ENCODE peak calls at places on chromosomes 2 and 18, in six cellular contexts. F, V, K, J, N and T are unnamed samples.
A peak's percentile ranks its signal among the peaks of the same experiment; 100 is the strongest.

GRCh38 chr2:47299555-47299954 is 103.4 kb upstream of the MSH2 start:
- DNase-seq in V (no peak), F (no peak), N (peak; percentile 21), J (no peak), K (no peak), T (no peak)

GRCh38 chr2:72605836-72606442 is 219.9 kb downstream of the EXOC6B start:
- DNase-seq in N (peak; percentile 21), F (no peak), V (no peak), K (no peak), J (no peak), T (no peak)

GRCh38 chr2:225797394-225797793 is 397.9 kb downstream of the NYAP2 start:
- DNase-seq in N (no peak), F (no peak), K (no peak), V (no peak), J (no peak), T (no peak)

GRCh38 chr18:2914185-2914584 is 67.4 kb downstream of the EMILIN2 start:
- DNase-seq in J (no peak), F (no peak), N (no peak), V (no peak), K (peak; percentile 52), T (no peak)

GRCh38 chr2:121236650-121237049 is 48.4 kb downstream of the TFCP2L1 start:
- DNase-seq in K (no peak), J (no peak), V (no peak), N (no peak), F (no peak), T (no peak)

GRCh38 chr2:2456721-2457120 is 125.6 kb upstream of the MYT1L start:
- DNase-seq in F (no peak), N (no peak), J (no peak), V (no peak), K (no peak), T (no peak)

GRCh38 chr2:175004730-175004979 is 526 bp downstream of the CHN1 start:
- DNase-seq in F (no peak), J (no peak), K (peak; percentile 54), N (no peak), V (no peak), T (no peak)

GRCh38 chr18:77702686-77703085 is 453.0 kb downstream of the GALR1 start:
- DNase-seq in F (no peak), K (peak; percentile 10), J (no peak), N (peak; percentile 37), V (no peak), T (no peak)

GRCh38 chr2:212451786-212452200 is 86.8 kb downstream of the ERBB4 start:
- DNase-seq in N (peak; percentile 30), K (no peak), F (no peak), V (no peak), J (no peak), T (no peak)

GRCh38 chr2:219086215-219086614 is 25.5 kb upstream of the IHH start:
- DNase-seq in J (no peak), N (no peak), V (no peak), K (no peak), F (no peak), T (no peak)

GRCh38 chr2:218398437-218399390 is 954 bp upstream of the CTDSP1 start:
- DNase-seq in N (peak; percentile 61), K (peak; percentile 64), V (peak; percentile 90), J (peak; percentile 52), F (peak; percentile 46), T (peak; percentile 82)

GRCh38 chr18:72107647-72108046 is 436.5 kb downstream of the CBLN2 start:
- DNase-seq in N (peak; percentile 25), V (no peak), K (no peak), J (no peak), F (no peak), T (no peak)

GRCh38 chr2:9975328-9975727 is 23.8 kb downstream of the GRHL1 start:
- DNase-seq in J (no peak), K (no peak), V (no peak), F (no peak), N (peak; percentile 72), T (no peak)

GRCh38 chr2:46073540-46074018 is 223.6 kb upstream of the EPAS1 start:
- DNase-seq in J (no peak), V (no peak), N (peak; percentile 52), K (no peak), F (no peak), T (no peak)

GRCh38 chr18:58186258-58186948 is 142.4 kb downstream of the NEDD4L start:
- DNase-seq in V (no peak), J (no peak), K (no peak), N (no peak), F (no peak), T (no peak)

GRCh38 chr2:161102770-161103450 is 57.3 kb upstream of the TANK start:
- DNase-seq in F (no peak), N (peak; percentile 17), V (no peak), K (no peak), J (no peak), T (no peak)

GRCh38 chr2:232415736-232416520 is 9.3 kb downstream of the ALPG start:
- DNase-seq in F (no peak), K (no peak), N (no peak), J (no peak), V (no peak), T (no peak)

GRCh38 chr18:76351961-76352581 is 143.0 kb downstream of the ZNF516 start:
- DNase-seq in J (no peak), N (peak; percentile 11), F (no peak), K (peak; percentile 45), V (no peak), T (no peak)

GRCh38 chr2:138421971-138422335 is 79.6 kb upstream of the SPOPL start:
- DNase-seq in N (peak; percentile 86), F (no peak), K (no peak), V (no peak), J (no peak), T (no peak)

GRCh38 chr18:22346342-22346967 is 71.3 kb downstream of the CTAGE1 start:
- DNase-seq in K (no peak), F (peak; percentile 22), V (no peak), J (peak; percentile 18), N (no peak), T (no peak)

GRCh38 chr18:63071566-63072175 is 247.9 kb downstream of the BCL2 start:
- DNase-seq in V (no peak), N (no peak), J (no peak), F (no peak), K (peak; percentile 21), T (no peak)

GRCh38 chr2:74688881-74689280 is 34.8 kb downstream of the SEMA4F start:
- DNase-seq in F (no peak), K (no peak), J (no peak), N (no peak), V (no peak), T (no peak)

GRCh38 chr18:80181642-80182461 is 65.5 kb downstream of the PARD6G start:
- DNase-seq in K (no peak), V (no peak), F (no peak), N (no peak), J (no peak), T (no peak)

GRCh38 chr2:239536186-239536585 is 135.4 kb upstream of the HDAC4 start:
- DNase-seq in J (no peak), N (no peak), F (no peak), K (no peak), V (no peak), T (no peak)

GRCh38 chr2:67394734-67395133 is 2.4 kb upstream of the ETAA1 start:
- DNase-seq in F (no peak), N (no peak), V (no peak), K (no peak), J (no peak), T (no peak)

GRCh38 chr18:2846241-2846637 is 567 bp upstream of the EMILIN2 start:
- DNase-seq in J (no peak), K (no peak), F (no peak), V (no peak), N (no peak), T (no peak)

GRCh38 chr2:226020179-226020578 is 620.7 kb downstream of the NYAP2 start:
- DNase-seq in N (peak; percentile 24), K (no peak), V (no peak), J (no peak), F (no peak), T (no peak)

GRCh38 chr2:1369905-1370304 is 43.4 kb upstream of the TPO start:
- DNase-seq in J (no peak), V (no peak), F (no peak), N (no peak), K (no peak), T (no peak)

GRCh38 chr2:1713839-1714236 is 30.5 kb downstream of the PXDN start:
- DNase-seq in V (no peak), N (no peak), F (no peak), J (no peak), K (no peak), T (no peak)

GRCh38 chr2:128641421-128642095 is 322.9 kb upstream of the HS6ST1 start:
- DNase-seq in J (no peak), F (no peak), K (no peak), N (no peak), V (no peak), T (no peak)

GRCh38 chr2:239277401-239278085 is 123.3 kb downstream of the HDAC4 start:
- DNase-seq in V (peak; percentile 52), J (no peak), F (no peak), N (no peak), K (no peak), T (no peak)

GRCh38 chr2:204871246-204871953 is 326.1 kb downstream of the PARD3B start:
- DNase-seq in J (no peak), N (peak; percentile 40), V (no peak), K (no peak), F (no peak), T (peak; percentile 56)

GRCh38 chr2:23436346-23437099 is 51.5 kb downstream of the KLHL29 start:
- DNase-seq in F (no peak), V (no peak), N (no peak), K (no peak), J (no peak), T (no peak)

GRCh38 chr18:67199993-67200617 is 316.4 kb downstream of the DSEL start:
- DNase-seq in F (no peak), V (no peak), K (no peak), N (peak; percentile 52), J (no peak), T (peak; percentile 14)

GRCh38 chr2:182973441-182974352 is 64.6 kb downstream of the NCKAP1 start:
- DNase-seq in J (no peak), F (no peak), V (no peak), N (no peak), K (no peak), T (no peak)

GRCh38 chr2:32847734-32848133 is 99.0 kb upstream of the LTBP1 start:
- DNase-seq in F (no peak), J (no peak), K (no peak), V (no peak), N (no peak), T (no peak)

GRCh38 chr2:219484343-219485200 is 14.1 kb upstream of the GMPPA start:
- DNase-seq in N (no peak), J (no peak), F (no peak), K (peak; percentile 59), V (no peak), T (peak; percentile 19)